ENCODE peak calls at places on chromosomes 4 and X, in four cellular contexts. Z is occipital lobe; G is NCI-H2029; N is stimulated activated CD4-positive, alpha-beta T cell treated with anti-CD3 and anti-CD28 coated beads, TNF-alpha, amount 100 ng/mL, for 24 hours. I is an unnamed sample.

GRCh38 chr4:185211035-185211434 is 1.6 kb downstream of the SNX25 start:
- DNase-seq in Z (no peak), G (no peak), N (no peak), I (no peak)

GRCh38 chr4:10762541-10762940 is 78.0 kb upstream of the CLNK start:
- DNase-seq in Z (no peak), G (peak), N (no peak), I (no peak)

GRCh38 chr4:98609946-98610345 is 48.5 kb downstream of the TSPAN5 start:
- DNase-seq in Z (no peak), G (no peak), N (no peak), I (no peak)

GRCh38 chrX:47579537-47579936 is 2.7 kb upstream of the TIMP1 start:
- DNase-seq in Z (no peak), G (no peak), N (no peak), I (no peak)

GRCh38 chr4:16765549-16765948 is 132.9 kb downstream of the LDB2 start:
- DNase-seq in Z (no peak), G (no peak), N (no peak), I (no peak)

GRCh38 chr4:69503558-69503957 is 7.9 kb upstream of the UGT2B4 start:
- DNase-seq in Z (no peak), G (no peak), N (no peak), I (no peak)

GRCh38 chrX:87572911-87573310 is 55.3 kb downstream of the KLHL4 start:
- DNase-seq in Z (no peak), G (no peak), N (no peak), I (no peak)

GRCh38 chr4:186808635-186809018 is 85.0 kb upstream of the FAT1 start:
- DNase-seq in Z (no peak), G (no peak), N (no peak), I (no peak)

GRCh38 chr4:80307774-80308465 is 27.6 kb upstream of the CFAP299 start:
- DNase-seq in Z (no peak), G (no peak), N (no peak), I (no peak)

GRCh38 chr4:54065282-54066087 is 1.1 kb upstream of the CHIC2 start:
- DNase-seq in Z (no peak), G (no peak), N (no peak), I (no peak)

GRCh38 chrX:70434914-70435586 is 9.6 kb upstream of the DLG3 start:
- DNase-seq in Z (no peak), G (no peak), N (no peak), I (peak)

GRCh38 chrX:84469226-84469625 is 33.0 kb downstream of the HDX start:
- DNase-seq in Z (no peak), G (peak), N (no peak), I (no peak)

GRCh38 chr4:172514801-172515200 is 653.8 kb upstream of the GALNT7 start:
- DNase-seq in Z (no peak), G (no peak), N (no peak), I (no peak)

GRCh38 chr4:177489847-177490246 is 47.6 kb upstream of the AGA start:
- DNase-seq in Z (no peak), G (no peak), N (no peak), I (no peak)

GRCh38 chr4:26028793-26029511 is 114.9 kb downstream of the SMIM20 start:
- DNase-seq in Z (no peak), G (no peak), N (peak), I (peak)

GRCh38 chrX:134161162-134161561 is 75.8 kb upstream of the CCDC160 start:
- DNase-seq in Z (no peak), G (no peak), N (no peak), I (no peak)

GRCh38 chr4:53346920-53347852 is 18.7 kb downstream of the SCFD2 start:
- DNase-seq in Z (no peak), G (no peak), N (no peak), I (peak)

GRCh38 chrX:67714004-67714403 is 170.2 kb downstream of the AR start:
- DNase-seq in Z (no peak), G (no peak), N (no peak), I (no peak)

GRCh38 chr4:35952751-35953150 is 291.6 kb downstream of the ARAP2 start:
- DNase-seq in Z (no peak), G (no peak), N (no peak), I (no peak)

GRCh38 chr4:185232370-185232769 is 23.0 kb downstream of the SNX25 start:
- DNase-seq in Z (no peak), G (no peak), N (no peak), I (no peak)

GRCh38 chr4:85741921-85742591 is 267.1 kb downstream of the ARHGAP24 start:
- DNase-seq in Z (peak), G (peak), N (no peak), I (peak)

GRCh38 chr4:146072381-146072780 is 103.1 kb upstream of the LSM6 start:
- DNase-seq in Z (no peak), G (no peak), N (no peak), I (no peak)

GRCh38 chr4:143700420-143701352 is at the start of gene FREM3:
- DNase-seq in Z (no peak), G (no peak), N (no peak), I (no peak)

GRCh38 chrX:135170877-135171519 is at the start of gene CT55:
- DNase-seq in Z (no peak), G (no peak), N (no peak), I (no peak)

GRCh38 chr4:158065603-158066002 is 107.2 kb downstream of the GASK1B start:
- DNase-seq in Z (no peak), G (no peak), N (no peak), I (no peak)

GRCh38 chr4:42566835-42567234 is 90.1 kb downstream of the ATP8A1 start:
- DNase-seq in Z (no peak), G (no peak), N (no peak), I (no peak)

GRCh38 chrX:150548684-150549083 is 19.7 kb upstream of the MTM1 start:
- DNase-seq in Z (no peak), G (no peak), N (no peak), I (no peak)

GRCh38 chr4:166687828-166688227 is 546.5 kb downstream of the SPOCK3 start:
- DNase-seq in Z (no peak), G (no peak), N (no peak), I (no peak)

GRCh38 chr4:138992676-138993075 is 22.9 kb upstream of the NOCT start:
- DNase-seq in Z (no peak), G (no peak), N (no peak), I (no peak)

GRCh38 chr4:45350438-45350837 is 624.1 kb upstream of the GNPDA2 start:
- DNase-seq in Z (no peak), G (no peak), N (no peak), I (no peak)

GRCh38 chrX:28946846-28947245 is 359.6 kb downstream of the IL1RAPL1 start:
- DNase-seq in Z (no peak), G (no peak), N (no peak), I (no peak)

GRCh38 chr4:137125011-137125410 is 407.3 kb downstream of the PCDH18 start:
- DNase-seq in Z (no peak), G (peak), N (no peak), I (peak)

GRCh38 chrX:153972368-153973126 is at the start of gene TMEM187:
- DNase-seq in Z (peak), G (peak), N (peak), I (peak)

GRCh38 chrX:3659761-3660160 is 53.7 kb downstream of the PRKX start:
- DNase-seq in Z (no peak), G (no peak), N (no peak), I (no peak)

I was measured in heart right ventricle.